ENCODE peak calls at places on chromosome 19, in nine cellular contexts. One of them, this sample, is unnamed.

GRCh38 chr19:44512326-44513298 is 12.3 kb upstream of the ZNF180 start:
- ATAC-seq in left lung: peak
- ATAC-seq in stimulated activated naive CD8-positive, alpha-beta T cell treated with anti-CD3 and anti-CD28 coated beads, Interleukin-15, amount 100 ng/mL, for 72 hours: no peak
- ATAC-seq in activated naive CD8-positive, alpha-beta T cell treated with anti-CD3 and anti-CD28 coated beads, Interleukin-2, amount 10 ng/mL, durations not matched to agents 7 days and 5 days: no peak
- ATAC-seq in A549: peak
- ATAC-seq in HepG2: peak
- ATAC-seq in natural killer cell: peak
- ATAC-seq in foreskin keratinocyte: peak
- ATAC-seq in mucosa of descending colon: peak
- ATAC-seq in this sample: no peak

GRCh38 chr19:1526066-1526778 is 2.3 kb downstream of the PLK5 start:
- ATAC-seq in stimulated activated naive CD8-positive, alpha-beta T cell treated with anti-CD3 and anti-CD28 coated beads, Interleukin-15, amount 100 ng/mL, for 72 hours: no peak
- ATAC-seq in left lung: no peak
- ATAC-seq in natural killer cell: no peak
- ATAC-seq in mucosa of descending colon: no peak
- ATAC-seq in A549: no peak
- ATAC-seq in HepG2: no peak
- ATAC-seq in activated naive CD8-positive, alpha-beta T cell treated with anti-CD3 and anti-CD28 coated beads, Interleukin-2, amount 10 ng/mL, durations not matched to agents 7 days and 5 days: no peak
- ATAC-seq in foreskin keratinocyte: no peak
- ATAC-seq in this sample: no peak

GRCh38 chr19:50829801-50830200 is 3.6 kb downstream of the KLK15 start:
- ATAC-seq in mucosa of descending colon: peak
- ATAC-seq in natural killer cell: no peak
- ATAC-seq in activated naive CD8-positive, alpha-beta T cell treated with anti-CD3 and anti-CD28 coated beads, Interleukin-2, amount 10 ng/mL, durations not matched to agents 7 days and 5 days: no peak
- ATAC-seq in left lung: no peak
- ATAC-seq in HepG2: no peak
- ATAC-seq in foreskin keratinocyte: no peak
- ATAC-seq in A549: no peak
- ATAC-seq in stimulated activated naive CD8-positive, alpha-beta T cell treated with anti-CD3 and anti-CD28 coated beads, Interleukin-15, amount 100 ng/mL, for 72 hours: no peak
- ATAC-seq in this sample: no peak

GRCh38 chr19:7373862-7374261 is 25.1 kb downstream of the ARHGEF18 start:
- ATAC-seq in natural killer cell: no peak
- ATAC-seq in left lung: no peak
- ATAC-seq in A549: no peak
- ATAC-seq in HepG2: no peak
- ATAC-seq in mucosa of descending colon: peak
- ATAC-seq in foreskin keratinocyte: peak
- ATAC-seq in activated naive CD8-positive, alpha-beta T cell treated with anti-CD3 and anti-CD28 coated beads, Interleukin-2, amount 10 ng/mL, durations not matched to agents 7 days and 5 days: no peak
- ATAC-seq in stimulated activated naive CD8-positive, alpha-beta T cell treated with anti-CD3 and anti-CD28 coated beads, Interleukin-15, amount 100 ng/mL, for 72 hours: no peak
- ATAC-seq in this sample: no peak

GRCh38 chr19:35696835-35697234 is 7.5 kb upstream of the ZBTB32 start:
- ATAC-seq in foreskin keratinocyte: no peak
- ATAC-seq in left lung: no peak
- ATAC-seq in natural killer cell: no peak
- ATAC-seq in HepG2: peak
- ATAC-seq in stimulated activated naive CD8-positive, alpha-beta T cell treated with anti-CD3 and anti-CD28 coated beads, Interleukin-15, amount 100 ng/mL, for 72 hours: peak
- ATAC-seq in A549: no peak
- ATAC-seq in activated naive CD8-positive, alpha-beta T cell treated with anti-CD3 and anti-CD28 coated beads, Interleukin-2, amount 10 ng/mL, durations not matched to agents 7 days and 5 days: no peak
- ATAC-seq in mucosa of descending colon: no peak
- ATAC-seq in this sample: peak

GRCh38 chr19:14809272-14810057 is 25.5 kb downstream of the OR7A5 start:
- ATAC-seq in activated naive CD8-positive, alpha-beta T cell treated with anti-CD3 and anti-CD28 coated beads, Interleukin-2, amount 10 ng/mL, durations not matched to agents 7 days and 5 days: no peak
- ATAC-seq in A549: no peak
- ATAC-seq in HepG2: peak
- ATAC-seq in natural killer cell: no peak
- ATAC-seq in left lung: peak
- ATAC-seq in foreskin keratinocyte: no peak
- ATAC-seq in stimulated activated naive CD8-positive, alpha-beta T cell treated with anti-CD3 and anti-CD28 coated beads, Interleukin-15, amount 100 ng/mL, for 72 hours: no peak
- ATAC-seq in mucosa of descending colon: no peak
- ATAC-seq in this sample: no peak

GRCh38 chr19:4803736-4804695 is 12.5 kb downstream of the FEM1A start:
- ATAC-seq in activated naive CD8-positive, alpha-beta T cell treated with anti-CD3 and anti-CD28 coated beads, Interleukin-2, amount 10 ng/mL, durations not matched to agents 7 days and 5 days: peak
- ATAC-seq in mucosa of descending colon: peak
- ATAC-seq in HepG2: peak
- ATAC-seq in left lung: peak
- ATAC-seq in stimulated activated naive CD8-positive, alpha-beta T cell treated with anti-CD3 and anti-CD28 coated beads, Interleukin-15, amount 100 ng/mL, for 72 hours: peak
- ATAC-seq in A549: peak
- ATAC-seq in foreskin keratinocyte: no peak
- ATAC-seq in natural killer cell: peak
- ATAC-seq in this sample: peak

GRCh38 chr19:39792999-39793546 is 14.4 kb downstream of the LEUTX start:
- ATAC-seq in A549: peak
- ATAC-seq in mucosa of descending colon: peak
- ATAC-seq in foreskin keratinocyte: peak
- ATAC-seq in HepG2: peak
- ATAC-seq in stimulated activated naive CD8-positive, alpha-beta T cell treated with anti-CD3 and anti-CD28 coated beads, Interleukin-15, amount 100 ng/mL, for 72 hours: peak
- ATAC-seq in natural killer cell: peak
- ATAC-seq in activated naive CD8-positive, alpha-beta T cell treated with anti-CD3 and anti-CD28 coated beads, Interleukin-2, amount 10 ng/mL, durations not matched to agents 7 days and 5 days: peak
- ATAC-seq in left lung: peak
- ATAC-seq in this sample: peak

GRCh38 chr19:50796128-50796633 is 6.0 kb downstream of the ACP4 start:
- ATAC-seq in natural killer cell: no peak
- ATAC-seq in A549: peak
- ATAC-seq in stimulated activated naive CD8-positive, alpha-beta T cell treated with anti-CD3 and anti-CD28 coated beads, Interleukin-15, amount 100 ng/mL, for 72 hours: peak
- ATAC-seq in HepG2: peak
- ATAC-seq in foreskin keratinocyte: no peak
- ATAC-seq in left lung: no peak
- ATAC-seq in activated naive CD8-positive, alpha-beta T cell treated with anti-CD3 and anti-CD28 coated beads, Interleukin-2, amount 10 ng/mL, durations not matched to agents 7 days and 5 days: no peak
- ATAC-seq in mucosa of descending colon: no peak
- ATAC-seq in this sample: no peak